ENCODE peak calls at places on chromosome 4, in five cellular contexts. One of them, this sample, is unnamed. For H3K27me3 and H3K4me1, the result is how much of the 10 kb centered on the place peaks cover.

GRCh38 chr4:3253808-3254207 is 4.8 kb downstream of the MSANTD1 start:
- DNase-seq in tibial artery: no peak
- DNase-seq in uterus: no peak
- DNase-seq in lower lobe of right lung: peak
- DNase-seq in neural progenitor cell: no peak
- DNase-seq in this sample: no peak

GRCh38 chr4:36651253-36651652 is 369.8 kb downstream of the DTHD1 start:
- DNase-seq in lower lobe of right lung: no peak
- DNase-seq in tibial artery: no peak
- DNase-seq in uterus: no peak
- DNase-seq in neural progenitor cell: no peak
- DNase-seq in this sample: no peak

GRCh38 chr4:20544645-20545044 is 155.6 kb upstream of the PACRGL start:
- DNase-seq in neural progenitor cell: peak
- DNase-seq in lower lobe of right lung: no peak
- DNase-seq in tibial artery: no peak
- DNase-seq in uterus: no peak
- DNase-seq in this sample: no peak

GRCh38 chr4:86344127-86344526 is 15.7 kb downstream of the MAPK10 start:
- DNase-seq in uterus: no peak
- DNase-seq in neural progenitor cell: no peak
- DNase-seq in lower lobe of right lung: no peak
- DNase-seq in tibial artery: no peak
- DNase-seq in this sample: no peak

GRCh38 chr4:98481167-98481566 is 177.2 kb downstream of the TSPAN5 start:
- DNase-seq in neural progenitor cell: no peak
- DNase-seq in tibial artery: no peak
- DNase-seq in lower lobe of right lung: no peak
- DNase-seq in uterus: no peak
- DNase-seq in this sample: no peak

GRCh38 chr4:84258905-84259830 is 239.9 kb downstream of the NKX6-1 start:
- DNase-seq in tibial artery: no peak
- DNase-seq in neural progenitor cell: peak
- DNase-seq in lower lobe of right lung: no peak
- DNase-seq in uterus: no peak
- DNase-seq in this sample: no peak

GRCh38 chr4:125541836-125542235 is 227.1 kb downstream of the FAT4 start:
- DNase-seq in neural progenitor cell: no peak
- DNase-seq in uterus: no peak
- DNase-seq in tibial artery: no peak
- DNase-seq in lower lobe of right lung: no peak
- DNase-seq in this sample: no peak

GRCh38 chr4:15963001-15963451 is at the start of gene FGFBP2:
- DNase-seq in neural progenitor cell: peak
- DNase-seq in lower lobe of right lung: peak
- DNase-seq in uterus: no peak
- DNase-seq in tibial artery: peak
- DNase-seq in this sample: no peak

GRCh38 chr4:127967141-127967775 is 2.1 kb downstream of the ABHD18 start:
- DNase-seq in tibial artery: no peak
- DNase-seq in neural progenitor cell: no peak
- DNase-seq in lower lobe of right lung: no peak
- DNase-seq in uterus: no peak
- DNase-seq in this sample: no peak

GRCh38 chr4:135408109-135408508 is 1206.5 kb upstream of the PABPC4L start:
- DNase-seq in neural progenitor cell: no peak
- DNase-seq in uterus: no peak
- DNase-seq in lower lobe of right lung: no peak
- DNase-seq in tibial artery: no peak
- DNase-seq in this sample: no peak

GRCh38 chr4:8607603-8608481 is 15.3 kb downstream of the CPZ start:
- DNase-seq in neural progenitor cell: peak
- DNase-seq in lower lobe of right lung: no peak
- DNase-seq in tibial artery: no peak
- DNase-seq in uterus: peak
- DNase-seq in this sample: no peak

GRCh38 chr4:8605289-8605688 is 12.7 kb downstream of the CPZ start:
- DNase-seq in uterus: no peak
- DNase-seq in neural progenitor cell: no peak
- DNase-seq in tibial artery: no peak
- DNase-seq in lower lobe of right lung: no peak
- DNase-seq in this sample: no peak

GRCh38 chr4:8608714-8609391 is 16.3 kb downstream of the CPZ start:
- DNase-seq in uterus: no peak
- DNase-seq in tibial artery: no peak
- DNase-seq in neural progenitor cell: no peak
- DNase-seq in lower lobe of right lung: no peak
- DNase-seq in this sample: no peak

GRCh38 chr4:8606476-8606875 is 13.9 kb downstream of the CPZ start:
- DNase-seq in neural progenitor cell: no peak
- DNase-seq in uterus: no peak
- DNase-seq in lower lobe of right lung: no peak
- DNase-seq in tibial artery: no peak
- DNase-seq in this sample: no peak

GRCh38 chr4:8606966-8607365 is 14.4 kb downstream of the CPZ start:
- DNase-seq in lower lobe of right lung: no peak
- DNase-seq in uterus: no peak
- DNase-seq in tibial artery: no peak
- DNase-seq in neural progenitor cell: no peak
- DNase-seq in this sample: no peak
- TF ChIP-seq CTCF in lower lobe of right lung: no peak
- TF ChIP-seq CTCF in uterus: no peak
- TF ChIP-seq CTCF in tibial artery: no peak
- TF ChIP-seq CTCF in neural progenitor cell: no peak
- TF ChIP-seq CTCF in this sample: no peak

GRCh38 chr4:26746742-26747351 is 113.8 kb upstream of the STIM2 start:
- DNase-seq in uterus: no peak
- DNase-seq in tibial artery: no peak
- DNase-seq in neural progenitor cell: no peak
- DNase-seq in lower lobe of right lung: no peak
- DNase-seq in this sample: no peak
- H3K27me3 ChIP-seq in uterus: under half
- H3K27me3 ChIP-seq in tibial artery: under half
- H3K27me3 ChIP-seq in neural progenitor cell: under half
- H3K27me3 ChIP-seq in lower lobe of right lung: under half
- H3K27me3 ChIP-seq in this sample: under half

DNA sequence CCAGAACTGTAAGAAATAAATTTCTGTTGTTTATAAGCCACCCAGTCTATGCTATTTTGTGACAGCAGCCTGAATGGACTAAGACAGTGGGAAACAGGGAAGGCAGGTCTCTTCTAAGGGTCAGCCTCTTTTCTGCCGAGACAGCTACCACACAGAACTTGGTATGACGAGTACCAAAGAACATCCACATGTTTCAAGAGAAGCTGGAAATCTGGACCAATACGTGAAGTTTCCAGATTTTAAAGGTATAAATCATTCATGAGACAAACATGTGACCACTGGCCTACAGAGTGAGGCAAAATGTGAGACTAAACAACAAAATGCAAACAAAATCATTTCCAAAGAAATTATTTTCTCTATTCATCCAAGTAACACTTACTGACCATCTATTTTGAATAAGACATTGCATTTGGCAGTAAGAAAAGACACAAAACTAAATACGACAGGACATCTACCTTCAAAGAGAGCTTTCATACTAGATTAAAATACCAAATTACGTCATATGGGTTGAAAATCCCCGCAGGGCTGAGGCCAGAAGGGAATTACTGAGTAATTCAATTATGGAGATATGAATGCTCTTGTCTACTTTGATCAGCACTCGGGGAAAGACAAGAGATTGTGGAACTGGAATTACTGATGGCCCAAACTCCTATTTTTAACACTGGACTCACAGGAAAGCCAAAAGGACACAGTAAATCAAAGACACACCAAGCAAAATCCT is 7.2 kb downstream of the SCARB2 start:
- DNase-seq in neural progenitor cell: no peak
- DNase-seq in uterus: no peak
- DNase-seq in tibial artery: no peak
- DNase-seq in lower lobe of right lung: no peak
- DNase-seq in this sample: no peak
- H3K4me1 ChIP-seq in neural progenitor cell: under half
- H3K4me1 ChIP-seq in uterus: under half
- H3K4me1 ChIP-seq in tibial artery: under half
- H3K4me1 ChIP-seq in lower lobe of right lung: half or more
- H3K4me1 ChIP-seq in this sample: half or more

GRCh38 chr4:77994194-77994721 is 62.9 kb upstream of the FRAS1 start:
- DNase-seq in uterus: no peak
- DNase-seq in lower lobe of right lung: no peak
- DNase-seq in tibial artery: no peak
- DNase-seq in neural progenitor cell: peak
- DNase-seq in this sample: no peak
- TF ChIP-seq CTCF in uterus: peak
- TF ChIP-seq CTCF in lower lobe of right lung: peak
- TF ChIP-seq CTCF in tibial artery: no peak
- TF ChIP-seq CTCF in neural progenitor cell: peak
- TF ChIP-seq CTCF in this sample: no peak

DNA sequence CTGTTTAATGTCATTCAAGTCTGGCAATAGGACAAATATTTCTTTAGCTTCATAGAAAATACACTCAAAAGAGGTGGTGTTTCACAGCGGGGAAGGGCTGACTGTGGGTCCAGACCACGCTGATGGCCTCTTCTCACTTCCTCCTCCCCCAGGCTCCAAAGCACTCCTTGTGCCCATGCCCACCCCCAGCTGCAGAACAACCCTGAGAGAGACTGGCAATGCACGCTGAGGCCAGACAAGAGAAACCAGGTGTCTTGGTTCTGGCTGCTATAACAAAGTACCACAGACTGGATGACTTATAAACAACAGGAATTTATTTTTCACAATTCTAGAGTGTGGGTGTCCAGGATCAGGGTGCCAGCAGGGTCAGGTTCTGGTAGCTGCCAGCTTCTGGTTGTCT is 386.2 kb downstream of the FBXW7 start:
- DNase-seq in neural progenitor cell: no peak
- DNase-seq in uterus: no peak
- DNase-seq in tibial artery: no peak
- DNase-seq in lower lobe of right lung: no peak
- DNase-seq in this sample: no peak
- H3K27me3 ChIP-seq in neural progenitor cell: under half
- H3K27me3 ChIP-seq in uterus: under half
- H3K27me3 ChIP-seq in tibial artery: under half
- H3K27me3 ChIP-seq in lower lobe of right lung: under half
- H3K27me3 ChIP-seq in this sample: under half

DNA sequence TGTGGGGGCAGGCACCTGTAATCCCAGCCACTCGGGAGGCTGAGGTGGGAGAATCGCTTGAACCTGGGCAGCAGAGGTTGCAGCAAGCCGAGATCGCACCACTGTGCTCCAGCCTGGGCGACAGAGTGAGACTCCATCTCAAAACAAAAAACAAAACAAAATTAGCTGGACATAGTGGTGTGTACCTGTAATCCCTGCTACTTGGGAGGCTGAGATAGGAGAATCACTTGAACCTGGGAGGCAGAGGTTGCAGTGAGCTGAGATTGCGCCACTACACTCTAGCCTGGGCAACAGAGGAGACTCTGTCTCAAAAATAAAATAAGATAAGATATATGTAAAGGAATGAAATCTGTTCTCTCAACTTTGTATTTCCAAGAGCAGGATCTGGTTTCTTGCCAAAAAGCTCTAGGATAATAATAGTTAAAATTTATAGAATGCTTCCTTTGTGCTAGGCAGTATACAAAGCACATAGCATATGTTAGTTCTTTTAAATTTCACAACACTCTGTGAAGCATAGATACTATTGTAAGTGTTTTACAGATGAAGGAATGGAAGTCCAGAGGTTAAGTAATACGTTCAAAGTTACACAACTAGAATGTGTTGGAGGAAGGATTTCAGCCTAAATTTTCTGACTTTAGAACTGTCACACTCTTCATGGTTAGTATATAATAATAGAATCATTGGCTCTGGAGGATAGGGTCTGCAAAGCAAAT is 10.2 kb downstream of the MRPL1 start:
- DNase-seq in tibial artery: no peak
- DNase-seq in lower lobe of right lung: no peak
- DNase-seq in neural progenitor cell: no peak
- DNase-seq in uterus: no peak
- DNase-seq in this sample: no peak
- H3K4me1 ChIP-seq in tibial artery: under half
- H3K4me1 ChIP-seq in lower lobe of right lung: under half
- H3K4me1 ChIP-seq in neural progenitor cell: under half
- H3K4me1 ChIP-seq in uterus: under half
- H3K4me1 ChIP-seq in this sample: under half

This sample was measured in gastrocnemius medialis.